ENCODE peak calls at places on chromosomes 12 and 14, in five cellular contexts. Y, B, M, I and E are unnamed samples.
A peak's percentile ranks its signal among the peaks of the same experiment; 100 is the strongest.

GRCh38 chr14:34548472-34548981 is 9.0 kb upstream of the EAPP start:
- DNase-seq in B (no peak), Y (no peak), M (no peak), I (no peak), E (no peak)

GRCh38 chr14:30608533-30609006 is 13.5 kb upstream of the SCFD1 start:
- DNase-seq in Y (no peak), B (no peak), I (peak; percentile 64), M (no peak), E (no peak)

GRCh38 chr12:110105961-110106540 is 18.1 kb upstream of the IFT81 start:
- DNase-seq in Y (no peak), B (no peak), I (no peak), M (no peak), E (no peak)

GRCh38 chr14:24392327-24393098 is 6.3 kb upstream of the NYNRIN start:
- DNase-seq in Y (no peak), B (no peak), I (peak; percentile 71), M (peak; percentile 62), E (no peak)

GRCh38 chr12:128077211-128077916 is 189.6 kb upstream of the TMEM132C start:
- DNase-seq in B (no peak), M (no peak), I (no peak), Y (no peak), E (no peak)

GRCh38 chr12:41302979-41303403 is 114.9 kb downstream of the PDZRN4 start:
- DNase-seq in M (no peak), B (no peak), I (no peak), Y (no peak), E (no peak)

GRCh38 chr12:59472273-59472672 is 123.6 kb upstream of the SLC16A7 start:
- DNase-seq in I (no peak), B (no peak), Y (no peak), M (no peak), E (no peak)

GRCh38 chr12:113214938-113215400 is 6.3 kb upstream of the TPCN1 start:
- DNase-seq in M (peak; percentile 93), Y (peak; percentile 91), I (peak; percentile 74), B (no peak), E (no peak)

GRCh38 chr12:71007736-71008449 is 87.4 kb upstream of the PTPRR start:
- DNase-seq in M (no peak), B (no peak), Y (no peak), I (no peak), E (no peak)

GRCh38 chr12:93518725-93519124 is 51.4 kb downstream of the MRPL42 start:
- DNase-seq in B (no peak), M (no peak), Y (no peak), I (no peak), E (no peak)

GRCh38 chr14:24224618-24225071 is 7.5 kb downstream of the NEDD8 start:
- DNase-seq in Y (no peak), M (no peak), B (no peak), I (no peak), E (no peak)

GRCh38 chr12:68587448-68587873 is 23.2 kb upstream of the RAP1B start:
- DNase-seq in I (no peak), M (no peak), B (no peak), Y (no peak), E (no peak)

GRCh38 chr12:50542448-50542847 is 37.7 kb downstream of the DIP2B start:
- DNase-seq in Y (no peak), I (peak; percentile 32), B (no peak), M (peak; percentile 77), E (no peak)

GRCh38 chr14:69612759-69613145 is 1.4 kb downstream of the SUSD6 start:
- DNase-seq in I (no peak), B (no peak), Y (no peak), M (peak; percentile 7), E (no peak)

GRCh38 chr12:132806857-132807256 is 21.8 kb downstream of the GOLGA3 start:
- DNase-seq in Y (no peak), M (no peak), I (no peak), B (no peak), E (no peak)

GRCh38 chr14:89365071-89365801 is 51.8 kb downstream of the FOXN3 start:
- DNase-seq in Y (peak; percentile 36), B (peak; percentile 23), M (no peak), I (no peak), E (no peak)

GRCh38 chr14:70087380-70087697 is 101.4 kb downstream of the SLC8A3 start:
- DNase-seq in M (no peak), I (no peak), B (no peak), Y (no peak), E (no peak)

GRCh38 chr12:115774148-115774905 is 503.2 kb downstream of the MED13L start:
- DNase-seq in M (peak; percentile 43), I (no peak), Y (no peak), B (no peak), E (no peak)

GRCh38 chr12:112463478-112463877 is 44.7 kb downstream of the PTPN11 start:
- DNase-seq in B (no peak), M (no peak), Y (no peak), I (no peak), E (no peak)

GRCh38 chr14:101050901-101051490 is 147.5 kb upstream of the RTL1 start:
- DNase-seq in M (no peak), B (no peak), I (no peak), Y (no peak), E (no peak)

GRCh38 chr14:61609143-61609851 is 86.0 kb upstream of the HIF1A start:
- DNase-seq in Y (no peak), I (no peak), B (peak; percentile 26), M (no peak), E (no peak)

GRCh38 chr12:76109879-76110278 is 25.4 kb upstream of the NAP1L1 start:
- DNase-seq in M (no peak), B (no peak), I (no peak), Y (no peak), E (no peak)

GRCh38 chr12:3003593-3003992 is 44.4 kb downstream of the TEAD4 start:
- DNase-seq in I (no peak), B (no peak), Y (no peak), M (no peak), E (no peak)

GRCh38 chr12:4203772-4204376 is 69.7 kb upstream of the CCND2 start:
- DNase-seq in Y (no peak), B (no peak), I (no peak), M (no peak), E (peak; percentile 5)

GRCh38 chr12:106673151-106673550 is 90.3 kb downstream of the RFX4 start:
- DNase-seq in Y (no peak), M (no peak), I (no peak), B (no peak), E (no peak)

GRCh38 chr12:58066296-58066695 is 124.9 kb downstream of the ATP23 start:
- DNase-seq in I (peak; percentile 73), B (no peak), Y (no peak), M (no peak), E (no peak)

GRCh38 chr14:104680806-104681688 is 8.4 kb upstream of the INF2 start:
- DNase-seq in B (no peak), Y (peak; percentile 73), M (no peak), I (peak; percentile 74), E (no peak)
- TF ChIP-seq CTCF in B (no peak), Y (no peak), M (peak; percentile 46), I (no peak), E (peak; percentile 26)

GRCh38 chr12:13130981-13131380 is 27.5 kb upstream of the GSG1 start:
- DNase-seq in Y (no peak), B (no peak), M (no peak), I (no peak), E (no peak)

GRCh38 chr12:13133886-13134285 is 30.4 kb upstream of the GSG1 start:
- DNase-seq in B (no peak), I (no peak), Y (no peak), M (no peak), E (no peak)

GRCh38 chr12:13135336-13136178 is 32.1 kb upstream of the GSG1 start:
- DNase-seq in Y (peak; percentile 87), M (peak; percentile 47), I (peak; percentile 91), B (no peak), E (no peak)
- TF ChIP-seq CTCF in Y (no peak), M (no peak), I (peak; percentile 49), B (no peak), E (no peak)

GRCh38 chr14:65849558-65849957 is 437.0 kb downstream of the FUT8 start:
- DNase-seq in M (no peak), Y (no peak), I (no peak), B (no peak), E (no peak)

GRCh38 chr14:65850429-65851145 is 438.1 kb downstream of the FUT8 start:
- DNase-seq in B (no peak), Y (no peak), I (no peak), M (no peak), E (no peak)

GRCh38 chr14:65854215-65854614 is 441.7 kb downstream of the FUT8 start:
- DNase-seq in Y (no peak), M (no peak), I (no peak), B (no peak), E (no peak)

GRCh38 chr14:65852689-65853088 is 440.2 kb downstream of the FUT8 start:
- DNase-seq in Y (no peak), I (no peak), B (no peak), M (no peak), E (no peak)

GRCh38 chr14:65853407-65853955 is 441.0 kb downstream of the FUT8 start:
- DNase-seq in B (no peak), Y (no peak), I (no peak), M (no peak), E (no peak)
- TF ChIP-seq CTCF in B (no peak), Y (no peak), I (no peak), M (peak; percentile 9), E (no peak)

DNA sequence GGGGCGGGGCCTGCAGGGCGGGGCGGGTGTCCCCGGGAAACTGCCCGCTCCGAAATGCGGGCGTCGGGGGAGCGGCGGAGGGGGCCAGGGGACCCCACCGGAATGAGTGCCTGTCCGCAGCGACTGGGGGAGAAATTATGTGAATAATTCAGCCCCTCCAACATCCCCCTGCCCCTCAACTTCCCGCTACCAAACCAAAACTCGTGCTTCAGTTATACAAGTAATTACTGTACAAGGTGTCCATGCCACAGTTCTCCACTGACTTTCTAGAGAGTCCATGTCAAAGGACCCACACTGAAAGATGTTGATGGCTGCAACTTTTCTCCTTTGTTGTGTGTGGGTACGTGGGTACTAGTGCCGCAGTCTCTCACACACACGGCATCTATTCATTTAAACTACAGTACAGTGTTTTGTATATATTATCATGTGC is 407 bp upstream of the CDK17 start:
- DNase-seq in Y (no peak), I (no peak), M (no peak), B (no peak), E (no peak)
- TF ChIP-seq CTCF in Y (no peak), I (peak; percentile 9), M (no peak), B (no peak), E (no peak)

GRCh38 chr14:57486767-57487379 is 6.8 kb downstream of the CCDC198 start:
- DNase-seq in B (no peak), I (peak; percentile 17), Y (no peak), M (peak; percentile 18), E (no peak)
- TF ChIP-seq CTCF in B (no peak), I (peak; percentile 52), Y (no peak), M (peak; percentile 64), E (peak; percentile 81)

DNA sequence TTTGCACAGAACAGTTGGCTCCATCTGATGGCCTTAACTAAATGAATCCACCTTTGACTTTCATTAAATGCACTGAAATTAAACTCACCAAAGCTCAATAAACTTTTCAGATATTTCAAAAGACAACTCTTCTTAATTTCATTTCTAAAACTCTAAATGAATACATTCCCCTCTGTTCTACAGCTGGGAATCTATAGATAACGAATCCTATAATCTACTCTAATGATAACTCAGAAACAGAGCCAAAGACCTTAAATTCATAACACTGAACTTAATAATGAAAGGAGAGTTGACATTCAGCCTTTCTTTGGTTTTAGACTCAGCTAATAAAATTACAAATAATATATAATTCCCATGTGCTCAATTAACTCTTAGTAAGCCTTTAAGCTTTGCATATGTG is 150.5 kb downstream of the KCNH5 start:
- DNase-seq in B (no peak), I (no peak), M (no peak), Y (no peak), E (no peak)
- TF ChIP-seq CTCF in B (no peak), I (no peak), M (no peak), Y (no peak), E (no peak)